ENCODE peak calls at places on chromosomes 5 and 9, in six cellular contexts. One of them, this sample, is unnamed.

GRCh38 chr9:130264414-130265350 is 878 bp upstream of the HMCN2 start:
- DNase-seq in BJ: no peak
- DNase-seq in epithelial cell of proximal tubule: no peak
- DNase-seq in tibial artery: peak
- DNase-seq in GM13976: no peak
- DNase-seq in A549: no peak
- DNase-seq in this sample: no peak

GRCh38 chr9:112921549-112921948 is 30.9 kb upstream of the SLC46A2 start:
- DNase-seq in epithelial cell of proximal tubule: no peak
- DNase-seq in BJ: no peak
- DNase-seq in A549: peak
- DNase-seq in GM13976: no peak
- DNase-seq in tibial artery: no peak
- DNase-seq in this sample: peak

GRCh38 chr5:136276946-136277345 is 84.0 kb upstream of the SMIM32 start:
- DNase-seq in A549: no peak
- DNase-seq in GM13976: no peak
- DNase-seq in epithelial cell of proximal tubule: no peak
- DNase-seq in BJ: no peak
- DNase-seq in tibial artery: no peak
- DNase-seq in this sample: no peak

GRCh38 chr5:102850503-102850902 is 95.4 kb downstream of the PAM start:
- DNase-seq in tibial artery: no peak
- DNase-seq in GM13976: no peak
- DNase-seq in A549: no peak
- DNase-seq in BJ: no peak
- DNase-seq in epithelial cell of proximal tubule: no peak
- DNase-seq in this sample: no peak

GRCh38 chr5:73565969-73566547 is 515 bp downstream of the UTP15 start:
- DNase-seq in BJ: no peak
- DNase-seq in A549: no peak
- DNase-seq in GM13976: no peak
- DNase-seq in tibial artery: no peak
- DNase-seq in epithelial cell of proximal tubule: no peak
- DNase-seq in this sample: no peak

GRCh38 chr5:124808842-124809268 is 62.4 kb upstream of the ZNF608 start:
- DNase-seq in tibial artery: no peak
- DNase-seq in BJ: no peak
- DNase-seq in epithelial cell of proximal tubule: no peak
- DNase-seq in A549: no peak
- DNase-seq in GM13976: no peak
- DNase-seq in this sample: no peak

GRCh38 chr5:137622850-137623249 is 113.0 kb downstream of the KLHL3 start:
- DNase-seq in tibial artery: peak
- DNase-seq in epithelial cell of proximal tubule: no peak
- DNase-seq in BJ: no peak
- DNase-seq in GM13976: no peak
- DNase-seq in A549: peak
- DNase-seq in this sample: no peak

GRCh38 chr5:91419136-91419535 is 36.0 kb upstream of the ARRDC3 start:
- DNase-seq in A549: no peak
- DNase-seq in GM13976: no peak
- DNase-seq in BJ: no peak
- DNase-seq in epithelial cell of proximal tubule: no peak
- DNase-seq in tibial artery: no peak
- DNase-seq in this sample: no peak

GRCh38 chr5:35031276-35031675 is 16.5 kb downstream of the AGXT2 start:
- DNase-seq in GM13976: no peak
- DNase-seq in A549: no peak
- DNase-seq in epithelial cell of proximal tubule: peak
- DNase-seq in BJ: peak
- DNase-seq in tibial artery: no peak
- DNase-seq in this sample: no peak

GRCh38 chr5:160643588-160643987 is 208.4 kb downstream of the ATP10B start:
- DNase-seq in A549: no peak
- DNase-seq in BJ: no peak
- DNase-seq in GM13976: no peak
- DNase-seq in epithelial cell of proximal tubule: no peak
- DNase-seq in tibial artery: no peak
- DNase-seq in this sample: no peak

GRCh38 chr9:129482521-129483466 is 138.1 kb downstream of the C9orf50 start:
- DNase-seq in GM13976: peak
- DNase-seq in A549: peak
- DNase-seq in epithelial cell of proximal tubule: no peak
- DNase-seq in tibial artery: peak
- DNase-seq in BJ: peak
- DNase-seq in this sample: no peak

GRCh38 chr9:133664173-133664572 is 28.0 kb downstream of the DBH start:
- DNase-seq in BJ: no peak
- DNase-seq in GM13976: no peak
- DNase-seq in A549: no peak
- DNase-seq in epithelial cell of proximal tubule: no peak
- DNase-seq in tibial artery: no peak
- DNase-seq in this sample: no peak

GRCh38 chr9:133665096-133665495 is 28.9 kb downstream of the DBH start:
- DNase-seq in GM13976: no peak
- DNase-seq in A549: no peak
- DNase-seq in epithelial cell of proximal tubule: no peak
- DNase-seq in tibial artery: no peak
- DNase-seq in BJ: no peak
- DNase-seq in this sample: no peak

GRCh38 chr9:133665535-133665934 is 29.4 kb downstream of the DBH start:
- DNase-seq in A549: no peak
- DNase-seq in GM13976: no peak
- DNase-seq in tibial artery: no peak
- DNase-seq in BJ: no peak
- DNase-seq in epithelial cell of proximal tubule: no peak
- DNase-seq in this sample: no peak

GRCh38 chr9:133666387-133666786 is 30.2 kb downstream of the DBH start:
- DNase-seq in epithelial cell of proximal tubule: no peak
- DNase-seq in tibial artery: no peak
- DNase-seq in BJ: no peak
- DNase-seq in A549: no peak
- DNase-seq in GM13976: no peak
- DNase-seq in this sample: no peak

DNA sequence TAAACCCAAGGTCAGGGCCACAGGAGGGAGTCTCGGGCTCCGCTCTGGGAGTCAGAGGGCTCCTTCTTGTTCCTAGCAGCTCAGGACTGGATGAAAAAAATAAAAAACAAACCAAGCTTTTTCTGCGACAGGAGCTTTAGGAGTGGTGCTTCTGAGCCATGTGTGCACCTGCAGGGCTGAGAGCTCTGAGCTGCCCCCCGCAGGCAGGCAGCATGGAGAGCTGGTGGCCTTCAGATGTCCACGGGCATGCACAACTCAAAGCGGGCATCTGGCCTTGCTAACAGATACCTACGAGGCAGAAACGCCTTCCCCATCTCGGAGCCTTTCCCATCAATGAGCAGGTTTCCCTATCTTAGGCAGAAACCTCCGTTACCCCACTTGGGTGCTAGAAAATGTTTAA is 28.5 kb downstream of the DBH start:
- DNase-seq in A549: no peak
- DNase-seq in tibial artery: no peak
- DNase-seq in epithelial cell of proximal tubule: no peak
- DNase-seq in BJ: no peak
- DNase-seq in GM13976: no peak
- DNase-seq in this sample: no peak
- TF ChIP-seq CTCF in A549: no peak
- TF ChIP-seq CTCF in tibial artery: no peak
- TF ChIP-seq CTCF in epithelial cell of proximal tubule: no peak
- TF ChIP-seq CTCF in BJ: no peak
- TF ChIP-seq CTCF in GM13976: no peak
- TF ChIP-seq CTCF in this sample: no peak

GRCh38 chr5:169300468-169301385 is at the start of gene SLIT3:
- DNase-seq in GM13976: peak
- DNase-seq in A549: peak
- DNase-seq in BJ: peak
- DNase-seq in tibial artery: peak
- DNase-seq in epithelial cell of proximal tubule: peak
- DNase-seq in this sample: peak
- TF ChIP-seq CTCF in GM13976: no peak
- TF ChIP-seq CTCF in A549: peak
- TF ChIP-seq CTCF in BJ: peak
- TF ChIP-seq CTCF in tibial artery: peak
- TF ChIP-seq CTCF in epithelial cell of proximal tubule: no peak
- TF ChIP-seq CTCF in this sample: no peak

GRCh38 chr5:96353220-96353619 is 79.8 kb downstream of the PCSK1 start:
- DNase-seq in epithelial cell of proximal tubule: no peak
- DNase-seq in GM13976: no peak
- DNase-seq in BJ: no peak
- DNase-seq in tibial artery: no peak
- DNase-seq in A549: no peak
- DNase-seq in this sample: no peak

GRCh38 chr5:96350678-96351077 is 82.4 kb downstream of the PCSK1 start:
- DNase-seq in GM13976: no peak
- DNase-seq in BJ: no peak
- DNase-seq in tibial artery: no peak
- DNase-seq in epithelial cell of proximal tubule: no peak
- DNase-seq in A549: no peak
- DNase-seq in this sample: no peak

GRCh38 chr5:96348536-96348935 is 84.5 kb downstream of the PCSK1 start:
- DNase-seq in BJ: no peak
- DNase-seq in A549: no peak
- DNase-seq in tibial artery: no peak
- DNase-seq in GM13976: no peak
- DNase-seq in epithelial cell of proximal tubule: no peak
- DNase-seq in this sample: no peak

DNA sequence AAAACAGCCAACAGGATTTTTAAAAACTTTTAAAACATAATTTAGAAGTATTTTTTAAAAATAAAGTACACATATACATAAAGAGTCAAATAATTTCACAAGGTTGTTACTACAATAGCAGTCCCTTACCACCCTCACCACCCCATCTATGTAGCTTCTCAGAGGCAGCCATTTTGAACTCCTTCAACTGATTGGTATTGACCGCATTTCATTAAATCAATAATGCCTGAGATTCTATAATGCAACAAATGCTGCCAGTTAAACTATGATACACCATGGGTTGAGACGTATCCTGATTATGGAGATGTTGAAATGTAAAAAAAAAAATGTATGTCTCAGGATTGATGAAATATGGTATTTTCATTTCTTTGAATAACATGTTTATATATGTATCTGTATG is 78.8 kb downstream of the PCSK1 start:
- DNase-seq in GM13976: no peak
- DNase-seq in BJ: no peak
- DNase-seq in tibial artery: no peak
- DNase-seq in A549: no peak
- DNase-seq in epithelial cell of proximal tubule: no peak
- DNase-seq in this sample: no peak
- TF ChIP-seq CTCF in GM13976: no peak
- TF ChIP-seq CTCF in BJ: no peak
- TF ChIP-seq CTCF in tibial artery: no peak
- TF ChIP-seq CTCF in A549: no peak
- TF ChIP-seq CTCF in epithelial cell of proximal tubule: no peak
- TF ChIP-seq CTCF in this sample: no peak

GRCh38 chr9:78438765-78439164 is 141.8 kb downstream of the PSAT1 start:
- DNase-seq in GM13976: no peak
- DNase-seq in epithelial cell of proximal tubule: no peak
- DNase-seq in BJ: no peak
- DNase-seq in tibial artery: no peak
- DNase-seq in A549: no peak
- DNase-seq in this sample: no peak

GRCh38 chr9:78439192-78439865 is 142.4 kb downstream of the PSAT1 start:
- DNase-seq in tibial artery: peak
- DNase-seq in A549: peak
- DNase-seq in epithelial cell of proximal tubule: peak
- DNase-seq in BJ: peak
- DNase-seq in GM13976: peak
- DNase-seq in this sample: peak

GRCh38 chr9:78441396-78441795 is 144.5 kb downstream of the PSAT1 start:
- DNase-seq in epithelial cell of proximal tubule: no peak
- DNase-seq in A549: no peak
- DNase-seq in GM13976: no peak
- DNase-seq in BJ: no peak
- DNase-seq in tibial artery: no peak
- DNase-seq in this sample: no peak

GRCh38 chr9:78441822-78442431 is 145.0 kb downstream of the PSAT1 start:
- DNase-seq in tibial artery: no peak
- DNase-seq in BJ: no peak
- DNase-seq in epithelial cell of proximal tubule: no peak
- DNase-seq in GM13976: no peak
- DNase-seq in A549: no peak
- DNase-seq in this sample: no peak

GRCh38 chr9:78439866-78440830 is 143.2 kb downstream of the PSAT1 start:
- DNase-seq in A549: no peak
- DNase-seq in BJ: no peak
- DNase-seq in GM13976: no peak
- DNase-seq in tibial artery: no peak
- DNase-seq in epithelial cell of proximal tubule: no peak
- DNase-seq in this sample: no peak
- TF ChIP-seq CTCF in A549: no peak
- TF ChIP-seq CTCF in BJ: no peak
- TF ChIP-seq CTCF in GM13976: no peak
- TF ChIP-seq CTCF in tibial artery: no peak
- TF ChIP-seq CTCF in epithelial cell of proximal tubule: no peak
- TF ChIP-seq CTCF in this sample: peak

DNA sequence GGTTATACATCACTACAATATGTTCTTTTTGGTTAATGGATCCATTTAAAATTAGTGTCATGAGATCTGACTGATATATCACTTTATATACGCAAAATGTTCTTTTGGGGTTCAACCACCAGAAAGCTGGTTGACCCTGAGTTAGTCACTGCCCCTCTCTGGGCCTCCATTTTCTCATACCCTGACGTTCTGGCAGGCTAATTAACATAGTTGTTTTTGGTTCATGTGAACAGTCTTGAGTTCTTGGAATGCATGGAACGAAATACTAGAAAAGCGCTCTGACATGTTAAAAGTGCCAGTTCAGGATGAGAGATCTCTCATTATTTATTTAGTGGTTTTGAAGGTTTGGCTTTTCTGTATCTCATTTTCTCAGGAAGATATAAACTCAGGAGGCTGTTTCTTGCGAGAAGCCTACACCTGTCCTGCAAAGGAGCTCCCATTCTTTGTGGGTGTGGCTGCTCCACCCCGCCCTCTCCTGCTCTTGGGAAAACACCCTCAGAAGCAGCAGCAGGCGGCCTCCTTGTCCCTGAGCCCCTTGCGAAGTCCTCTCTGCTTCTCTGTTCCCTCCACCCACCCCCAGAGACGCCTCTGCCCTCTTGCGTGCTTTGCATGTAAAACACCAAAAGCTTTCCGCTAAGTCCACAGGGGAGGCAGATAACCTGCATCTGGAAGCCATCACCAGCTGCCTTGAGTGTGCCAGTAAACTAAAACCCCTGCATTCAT is 302.4 kb upstream of the PANK3 start:
- DNase-seq in tibial artery: no peak
- DNase-seq in BJ: no peak
- DNase-seq in A549: no peak
- DNase-seq in epithelial cell of proximal tubule: peak
- DNase-seq in GM13976: no peak
- DNase-seq in this sample: no peak
- TF ChIP-seq CTCF in tibial artery: no peak
- TF ChIP-seq CTCF in BJ: no peak
- TF ChIP-seq CTCF in A549: no peak
- TF ChIP-seq CTCF in epithelial cell of proximal tubule: no peak
- TF ChIP-seq CTCF in GM13976: no peak
- TF ChIP-seq CTCF in this sample: no peak